ENCODE peak calls at places on chromosomes 11 and 22, in eight cellular contexts. One of them, this sample, is unnamed.

GRCh38 chr11:27241316-27242122 is 121.5 kb downstream of the CCDC34 start:
- DNase-seq in H1: no peak
- DNase-seq in Peyer's patch: no peak
- DNase-seq in sigmoid colon: no peak
- DNase-seq in body of pancreas: no peak
- DNase-seq in heart left ventricle: no peak
- DNase-seq in ovary: no peak
- DNase-seq in suprapubic skin: no peak
- DNase-seq in this sample: no peak

GRCh38 chr22:49053574-49053973 is 774.1 kb downstream of the BRD1 start:
- DNase-seq in H1: no peak
- DNase-seq in Peyer's patch: no peak
- DNase-seq in sigmoid colon: no peak
- DNase-seq in body of pancreas: no peak
- DNase-seq in heart left ventricle: no peak
- DNase-seq in ovary: no peak
- DNase-seq in suprapubic skin: no peak
- DNase-seq in this sample: no peak

GRCh38 chr11:102669664-102670063 is 35.9 kb downstream of the MMP27 start:
- DNase-seq in H1: no peak
- DNase-seq in Peyer's patch: no peak
- DNase-seq in sigmoid colon: no peak
- DNase-seq in body of pancreas: no peak
- DNase-seq in heart left ventricle: no peak
- DNase-seq in ovary: no peak
- DNase-seq in suprapubic skin: no peak
- DNase-seq in this sample: no peak

GRCh38 chr11:47399860-47400812 is 8.3 kb upstream of the SLC39A13 start:
- DNase-seq in H1: no peak
- DNase-seq in Peyer's patch: peak
- DNase-seq in sigmoid colon: no peak
- DNase-seq in body of pancreas: no peak
- DNase-seq in heart left ventricle: peak
- DNase-seq in ovary: peak
- DNase-seq in suprapubic skin: peak
- DNase-seq in this sample: no peak

GRCh38 chr11:87315229-87315628 is 277.5 kb downstream of the TMEM135 start:
- DNase-seq in H1: no peak
- DNase-seq in Peyer's patch: no peak
- DNase-seq in sigmoid colon: no peak
- DNase-seq in body of pancreas: no peak
- DNase-seq in heart left ventricle: no peak
- DNase-seq in ovary: no peak
- DNase-seq in suprapubic skin: no peak
- DNase-seq in this sample: no peak

GRCh38 chr22:28911777-28912669 is 28.7 kb downstream of the ZNRF3 start:
- DNase-seq in H1: no peak
- DNase-seq in Peyer's patch: no peak
- DNase-seq in sigmoid colon: peak
- DNase-seq in body of pancreas: no peak
- DNase-seq in heart left ventricle: no peak
- DNase-seq in ovary: no peak
- DNase-seq in suprapubic skin: no peak
- DNase-seq in this sample: no peak

GRCh38 chr11:65036931-65037330 is 4.1 kb upstream of the SAC3D1 start:
- DNase-seq in H1: no peak
- DNase-seq in Peyer's patch: no peak
- DNase-seq in sigmoid colon: no peak
- DNase-seq in body of pancreas: peak
- DNase-seq in heart left ventricle: peak
- DNase-seq in ovary: no peak
- DNase-seq in suprapubic skin: no peak
- DNase-seq in this sample: no peak

GRCh38 chr22:39622881-39623367 is 52.4 kb downstream of the CACNA1I start:
- DNase-seq in H1: peak
- DNase-seq in Peyer's patch: peak
- DNase-seq in sigmoid colon: no peak
- DNase-seq in body of pancreas: peak
- DNase-seq in heart left ventricle: peak
- DNase-seq in ovary: no peak
- DNase-seq in suprapubic skin: no peak
- DNase-seq in this sample: no peak

GRCh38 chr22:43533656-43534428 is 122.0 kb downstream of the MPPED1 start:
- DNase-seq in H1: no peak
- DNase-seq in Peyer's patch: no peak
- DNase-seq in sigmoid colon: peak
- DNase-seq in body of pancreas: no peak
- DNase-seq in heart left ventricle: no peak
- DNase-seq in ovary: no peak
- DNase-seq in suprapubic skin: no peak
- DNase-seq in this sample: no peak

GRCh38 chr22:32564170-32565001 is 89.8 kb downstream of the FBXO7 start:
- DNase-seq in H1: no peak
- DNase-seq in Peyer's patch: no peak
- DNase-seq in sigmoid colon: peak
- DNase-seq in body of pancreas: no peak
- DNase-seq in heart left ventricle: peak
- DNase-seq in ovary: no peak
- DNase-seq in suprapubic skin: no peak
- DNase-seq in this sample: no peak

GRCh38 chr11:79308429-79308828 is 132.4 kb downstream of the TENM4 start:
- DNase-seq in H1: no peak
- DNase-seq in Peyer's patch: no peak
- DNase-seq in sigmoid colon: no peak
- DNase-seq in body of pancreas: no peak
- DNase-seq in heart left ventricle: no peak
- DNase-seq in ovary: no peak
- DNase-seq in suprapubic skin: no peak
- DNase-seq in this sample: no peak

GRCh38 chr22:43225609-43226008 is 38.7 kb upstream of the TTLL12 start:
- DNase-seq in H1: no peak
- DNase-seq in Peyer's patch: no peak
- DNase-seq in sigmoid colon: no peak
- DNase-seq in body of pancreas: no peak
- DNase-seq in heart left ventricle: no peak
- DNase-seq in ovary: no peak
- DNase-seq in suprapubic skin: no peak
- DNase-seq in this sample: no peak

GRCh38 chr22:24424901-24425775 is 2.3 kb upstream of the ADORA2A start:
- DNase-seq in H1: no peak
- DNase-seq in Peyer's patch: no peak
- DNase-seq in sigmoid colon: no peak
- DNase-seq in body of pancreas: no peak
- DNase-seq in heart left ventricle: no peak
- DNase-seq in ovary: no peak
- DNase-seq in suprapubic skin: no peak
- DNase-seq in this sample: no peak

GRCh38 chr11:83054001-83054400 is 17.7 kb downstream of the RAB30 start:
- DNase-seq in H1: no peak
- DNase-seq in Peyer's patch: peak
- DNase-seq in sigmoid colon: no peak
- DNase-seq in body of pancreas: no peak
- DNase-seq in heart left ventricle: no peak
- DNase-seq in ovary: no peak
- DNase-seq in suprapubic skin: no peak
- DNase-seq in this sample: no peak

GRCh38 chr22:37176464-37177061 is 11.5 kb downstream of the C1QTNF6 start:
- DNase-seq in H1: no peak
- DNase-seq in Peyer's patch: peak
- DNase-seq in sigmoid colon: peak
- DNase-seq in body of pancreas: no peak
- DNase-seq in heart left ventricle: peak
- DNase-seq in ovary: peak
- DNase-seq in suprapubic skin: peak
- DNase-seq in this sample: no peak

GRCh38 chr11:76678316-76678715 is 7.8 kb upstream of the LRRC32 start:
- DNase-seq in H1: no peak
- DNase-seq in Peyer's patch: no peak
- DNase-seq in sigmoid colon: no peak
- DNase-seq in body of pancreas: no peak
- DNase-seq in heart left ventricle: no peak
- DNase-seq in ovary: no peak
- DNase-seq in suprapubic skin: no peak
- DNase-seq in this sample: no peak

GRCh38 chr22:30969532-30970355 is 679 bp downstream of the TUG1 start:
- DNase-seq in H1: no peak
- DNase-seq in Peyer's patch: peak
- DNase-seq in sigmoid colon: peak
- DNase-seq in body of pancreas: no peak
- DNase-seq in heart left ventricle: peak
- DNase-seq in ovary: no peak
- DNase-seq in suprapubic skin: no peak
- DNase-seq in this sample: no peak

GRCh38 chr11:31783264-31783663 is 27.9 kb downstream of the PAX6 start:
- DNase-seq in H1: no peak
- DNase-seq in Peyer's patch: no peak
- DNase-seq in sigmoid colon: no peak
- DNase-seq in body of pancreas: no peak
- DNase-seq in heart left ventricle: no peak
- DNase-seq in ovary: no peak
- DNase-seq in suprapubic skin: no peak
- DNase-seq in this sample: no peak

GRCh38 chr22:49188591-49188990 is 639.1 kb downstream of the BRD1 start:
- DNase-seq in H1: no peak
- DNase-seq in Peyer's patch: no peak
- DNase-seq in sigmoid colon: no peak
- DNase-seq in body of pancreas: no peak
- DNase-seq in heart left ventricle: no peak
- DNase-seq in ovary: no peak
- DNase-seq in suprapubic skin: no peak
- DNase-seq in this sample: no peak

GRCh38 chr11:75815345-75815983 is 454 bp downstream of the UVRAG start:
- DNase-seq in H1: no peak
- DNase-seq in Peyer's patch: peak
- DNase-seq in sigmoid colon: peak
- DNase-seq in body of pancreas: peak
- DNase-seq in heart left ventricle: peak
- DNase-seq in ovary: no peak
- DNase-seq in suprapubic skin: peak
- DNase-seq in this sample: no peak

GRCh38 chr11:134119094-134119493 is 50.2 kb downstream of the JAM3 start:
- DNase-seq in H1: no peak
- DNase-seq in Peyer's patch: no peak
- DNase-seq in sigmoid colon: no peak
- DNase-seq in body of pancreas: no peak
- DNase-seq in heart left ventricle: no peak
- DNase-seq in ovary: no peak
- DNase-seq in suprapubic skin: no peak
- DNase-seq in this sample: no peak

GRCh38 chr11:8934735-8935478 is 2.2 kb upstream of the C11orf16 start:
- DNase-seq in H1: no peak
- DNase-seq in Peyer's patch: no peak
- DNase-seq in sigmoid colon: no peak
- DNase-seq in body of pancreas: no peak
- DNase-seq in heart left ventricle: no peak
- DNase-seq in ovary: no peak
- DNase-seq in suprapubic skin: no peak
- DNase-seq in this sample: no peak

DNA sequence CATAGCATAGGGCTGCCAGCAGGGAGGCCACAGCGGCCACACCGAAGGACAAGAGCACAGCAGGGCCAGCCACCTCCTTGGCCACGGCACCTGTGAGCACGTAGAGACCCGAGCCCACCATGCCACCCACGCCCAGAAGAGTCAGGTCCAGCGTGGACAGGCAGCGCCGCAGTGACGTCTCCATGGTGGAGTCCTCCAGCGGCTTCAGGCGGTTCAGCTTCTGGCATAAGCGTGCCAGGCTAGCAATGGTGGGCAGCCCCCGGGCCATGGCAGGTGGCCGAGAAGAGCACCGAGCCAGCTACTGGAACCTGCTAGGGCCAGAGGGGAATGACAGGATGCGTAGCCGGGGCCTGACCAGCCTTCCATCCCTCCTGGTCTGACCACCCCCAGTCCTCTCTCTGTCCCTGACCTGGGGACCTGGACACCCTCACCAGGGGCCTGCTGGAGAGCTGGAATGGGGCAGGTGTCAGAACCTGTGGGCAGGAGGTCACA is 770 bp downstream of the SLC7A4 start:
- DNase-seq in H1: no peak
- DNase-seq in Peyer's patch: no peak
- DNase-seq in sigmoid colon: no peak
- DNase-seq in body of pancreas: no peak
- DNase-seq in heart left ventricle: no peak
- DNase-seq in ovary: no peak
- DNase-seq in suprapubic skin: no peak
- DNase-seq in this sample: no peak
- H3K27ac ChIP-seq in H1: no peak
- H3K27ac ChIP-seq in Peyer's patch: no peak
- H3K27ac ChIP-seq in sigmoid colon: no peak
- H3K27ac ChIP-seq in body of pancreas: no peak
- H3K27ac ChIP-seq in heart left ventricle: no peak
- H3K27ac ChIP-seq in ovary: no peak
- H3K27ac ChIP-seq in suprapubic skin: no peak
- H3K27ac ChIP-seq in this sample: no peak

GRCh38 chr22:50562523-50563409 is at the start of gene SYCE3:
- DNase-seq in H1: peak
- DNase-seq in Peyer's patch: peak
- DNase-seq in sigmoid colon: peak
- DNase-seq in body of pancreas: peak
- DNase-seq in heart left ventricle: peak
- DNase-seq in ovary: peak
- DNase-seq in suprapubic skin: peak
- DNase-seq in this sample: peak
- TF ChIP-seq POLR2A in H1: no peak
- TF ChIP-seq POLR2A in Peyer's patch: peak
- TF ChIP-seq POLR2A in sigmoid colon: no peak
- TF ChIP-seq POLR2A in body of pancreas: peak
- TF ChIP-seq POLR2A in heart left ventricle: peak
- TF ChIP-seq POLR2A in ovary: no peak
- TF ChIP-seq POLR2A in suprapubic skin: peak
- TF ChIP-seq POLR2A in this sample: no peak

DNA sequence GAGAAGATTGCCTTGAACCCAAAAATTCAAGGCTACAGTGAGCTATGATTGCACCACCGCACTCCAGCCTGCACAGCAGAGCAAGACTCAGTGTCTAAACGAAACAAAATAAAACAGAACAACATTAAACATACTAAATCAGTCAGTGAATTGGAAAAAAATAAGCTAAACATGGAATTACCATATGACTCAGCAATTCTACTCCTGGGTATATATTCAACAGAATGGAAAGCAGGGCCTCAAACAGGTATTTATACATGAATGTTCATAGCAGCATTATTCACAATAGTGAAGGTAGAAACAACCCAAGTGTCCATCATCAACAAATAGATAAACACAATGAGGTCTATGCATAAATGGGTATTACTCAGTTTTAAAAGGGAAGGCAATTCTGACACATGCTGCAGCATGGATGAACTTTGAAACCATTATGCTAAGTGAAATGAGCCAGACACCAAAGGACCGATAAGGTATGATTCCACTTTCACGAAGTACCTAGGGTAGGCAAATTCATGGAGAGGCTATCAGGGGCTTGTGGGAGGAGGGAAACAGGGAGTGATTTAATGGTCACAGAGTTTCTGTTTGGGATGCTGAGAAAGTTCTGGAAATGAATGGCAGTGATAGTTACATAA is 15.5 kb downstream of the NTM start:
- DNase-seq in H1: no peak
- DNase-seq in Peyer's patch: no peak
- DNase-seq in sigmoid colon: no peak
- DNase-seq in body of pancreas: no peak
- DNase-seq in heart left ventricle: no peak
- DNase-seq in ovary: no peak
- DNase-seq in suprapubic skin: no peak
- DNase-seq in this sample: no peak
- H3K27ac ChIP-seq in H1: no peak
- H3K27ac ChIP-seq in Peyer's patch: no peak
- H3K27ac ChIP-seq in sigmoid colon: no peak
- H3K27ac ChIP-seq in body of pancreas: no peak
- H3K27ac ChIP-seq in heart left ventricle: no peak
- H3K27ac ChIP-seq in ovary: no peak
- H3K27ac ChIP-seq in suprapubic skin: no peak
- H3K27ac ChIP-seq in this sample: no peak

GRCh38 chr11:46119352-46120216 is 1.7 kb downstream of the PHF21A start:
- DNase-seq in H1: no peak
- DNase-seq in Peyer's patch: peak
- DNase-seq in sigmoid colon: peak
- DNase-seq in body of pancreas: peak
- DNase-seq in heart left ventricle: peak
- DNase-seq in ovary: peak
- DNase-seq in suprapubic skin: no peak
- DNase-seq in this sample: no peak
- TF ChIP-seq POLR2A in H1: no peak
- TF ChIP-seq POLR2A in Peyer's patch: peak
- TF ChIP-seq POLR2A in sigmoid colon: no peak
- TF ChIP-seq POLR2A in body of pancreas: peak
- TF ChIP-seq POLR2A in heart left ventricle: no peak
- TF ChIP-seq POLR2A in ovary: peak
- TF ChIP-seq POLR2A in suprapubic skin: no peak
- TF ChIP-seq POLR2A in this sample: no peak